ENCODE peak calls at places on chromosomes 4 and X, in four cellular contexts. One of them, this sample, is unnamed.

GRCh38 chr4:150149381-150149780 is 71.1 kb downstream of the DCLK2 start:
- DNase-seq in CD4-positive, alpha-beta memory T cell: no peak
- DNase-seq in fibroblast of pulmonary artery: peak
- DNase-seq in IMR-90: no peak
- DNase-seq in this sample: peak

GRCh38 chrX:8323356-8323755 is 141.3 kb upstream of the VCX3B start:
- DNase-seq in IMR-90: no peak
- DNase-seq in fibroblast of pulmonary artery: no peak
- DNase-seq in CD4-positive, alpha-beta memory T cell: no peak
- DNase-seq in this sample: no peak

GRCh38 chrX:38768079-38768478 is 33.2 kb upstream of the MID1IP1 start:
- DNase-seq in IMR-90: peak
- DNase-seq in CD4-positive, alpha-beta memory T cell: peak
- DNase-seq in fibroblast of pulmonary artery: peak
- DNase-seq in this sample: peak

GRCh38 chr4:3671571-3672464 is 94.4 kb upstream of the ADRA2C start:
- DNase-seq in CD4-positive, alpha-beta memory T cell: no peak
- DNase-seq in IMR-90: peak
- DNase-seq in fibroblast of pulmonary artery: no peak
- DNase-seq in this sample: no peak

GRCh38 chrX:49264460-49264859 is at the start of gene FOXP3:
- DNase-seq in IMR-90: no peak
- DNase-seq in fibroblast of pulmonary artery: no peak
- DNase-seq in CD4-positive, alpha-beta memory T cell: no peak
- DNase-seq in this sample: no peak

GRCh38 chrX:23773601-23774175 is 9.3 kb upstream of the SAT1 start:
- DNase-seq in IMR-90: no peak
- DNase-seq in fibroblast of pulmonary artery: no peak
- DNase-seq in CD4-positive, alpha-beta memory T cell: peak
- DNase-seq in this sample: no peak

GRCh38 chrX:29661290-29661689 is 554.1 kb upstream of the MAGEB2 start:
- DNase-seq in fibroblast of pulmonary artery: peak
- DNase-seq in IMR-90: peak
- DNase-seq in CD4-positive, alpha-beta memory T cell: no peak
- DNase-seq in this sample: no peak

GRCh38 chr4:184019084-184019483 is 114.0 kb downstream of the STOX2 start:
- DNase-seq in CD4-positive, alpha-beta memory T cell: no peak
- DNase-seq in IMR-90: peak
- DNase-seq in fibroblast of pulmonary artery: peak
- DNase-seq in this sample: no peak

GRCh38 chr4:56129431-56129861 is 180.7 kb downstream of the CEP135 start:
- DNase-seq in IMR-90: no peak
- DNase-seq in fibroblast of pulmonary artery: peak
- DNase-seq in CD4-positive, alpha-beta memory T cell: no peak
- DNase-seq in this sample: no peak

GRCh38 chr4:3250438-3250955 is 1.5 kb downstream of the MSANTD1 start:
- DNase-seq in IMR-90: no peak
- DNase-seq in CD4-positive, alpha-beta memory T cell: no peak
- DNase-seq in fibroblast of pulmonary artery: no peak
- DNase-seq in this sample: no peak

GRCh38 chrX:130419263-130419662 is 17.5 kb downstream of the RBMX2 start:
- DNase-seq in CD4-positive, alpha-beta memory T cell: no peak
- DNase-seq in IMR-90: no peak
- DNase-seq in fibroblast of pulmonary artery: no peak
- DNase-seq in this sample: no peak

GRCh38 chrX:33001107-33001506 is 210.2 kb downstream of the DMD start:
- DNase-seq in CD4-positive, alpha-beta memory T cell: no peak
- DNase-seq in IMR-90: no peak
- DNase-seq in fibroblast of pulmonary artery: no peak
- DNase-seq in this sample: no peak

GRCh38 chr4:2432991-2433530 is 14.3 kb downstream of the CFAP99 start:
- DNase-seq in IMR-90: peak
- DNase-seq in fibroblast of pulmonary artery: peak
- DNase-seq in CD4-positive, alpha-beta memory T cell: no peak
- DNase-seq in this sample: no peak

GRCh38 chr4:33625762-33626161 is 2618.6 kb downstream of the ARAP2 start:
- DNase-seq in CD4-positive, alpha-beta memory T cell: no peak
- DNase-seq in IMR-90: no peak
- DNase-seq in fibroblast of pulmonary artery: peak
- DNase-seq in this sample: no peak

GRCh38 chr4:158793021-158793420 is 24.2 kb downstream of the FNIP2 start:
- DNase-seq in CD4-positive, alpha-beta memory T cell: no peak
- DNase-seq in IMR-90: no peak
- DNase-seq in fibroblast of pulmonary artery: no peak
- DNase-seq in this sample: no peak

GRCh38 chr4:1233641-1234277 is 15.2 kb downstream of the CTBP1 start:
- DNase-seq in IMR-90: peak
- DNase-seq in fibroblast of pulmonary artery: peak
- DNase-seq in CD4-positive, alpha-beta memory T cell: no peak
- DNase-seq in this sample: no peak

GRCh38 chr4:7003176-7003878 is 39.8 kb upstream of the TADA2B start:
- DNase-seq in fibroblast of pulmonary artery: no peak
- DNase-seq in IMR-90: no peak
- DNase-seq in CD4-positive, alpha-beta memory T cell: no peak
- DNase-seq in this sample: no peak

GRCh38 chr4:136818811-136819210 is 713.5 kb downstream of the PCDH18 start:
- DNase-seq in fibroblast of pulmonary artery: peak
- DNase-seq in CD4-positive, alpha-beta memory T cell: no peak
- DNase-seq in IMR-90: peak
- DNase-seq in this sample: no peak

GRCh38 chr4:58465031-58465430 is 1354.8 kb upstream of the IGFBP7 start:
- DNase-seq in fibroblast of pulmonary artery: no peak
- DNase-seq in CD4-positive, alpha-beta memory T cell: no peak
- DNase-seq in IMR-90: no peak
- DNase-seq in this sample: no peak

GRCh38 chr4:38805530-38806145 is 1.0 kb upstream of the TLR1 start:
- DNase-seq in fibroblast of pulmonary artery: peak
- DNase-seq in IMR-90: no peak
- DNase-seq in CD4-positive, alpha-beta memory T cell: no peak
- DNase-seq in this sample: no peak

GRCh38 chr4:22055954-22056353 is 107.4 kb upstream of the KCNIP4 start:
- DNase-seq in CD4-positive, alpha-beta memory T cell: no peak
- DNase-seq in IMR-90: no peak
- DNase-seq in fibroblast of pulmonary artery: no peak
- DNase-seq in this sample: no peak

GRCh38 chrX:20693071-20693470 is 426.4 kb upstream of the RPS6KA3 start:
- DNase-seq in fibroblast of pulmonary artery: no peak
- DNase-seq in IMR-90: no peak
- DNase-seq in CD4-positive, alpha-beta memory T cell: no peak
- DNase-seq in this sample: peak

GRCh38 chr4:123823244-123823643 is 426.6 kb downstream of the SPRY1 start:
- DNase-seq in fibroblast of pulmonary artery: no peak
- DNase-seq in CD4-positive, alpha-beta memory T cell: no peak
- DNase-seq in IMR-90: no peak
- DNase-seq in this sample: no peak

GRCh38 chrX:141278306-141278705 is 36.0 kb upstream of the SPANXC start:
- DNase-seq in CD4-positive, alpha-beta memory T cell: peak
- DNase-seq in fibroblast of pulmonary artery: peak
- DNase-seq in IMR-90: peak
- DNase-seq in this sample: no peak

GRCh38 chr4:72496119-72496518 is 72.9 kb downstream of the ADAMTS3 start:
- DNase-seq in IMR-90: no peak
- DNase-seq in fibroblast of pulmonary artery: no peak
- DNase-seq in CD4-positive, alpha-beta memory T cell: no peak
- DNase-seq in this sample: no peak

GRCh38 chr4:124640037-124640730 is 72.3 kb downstream of the ANKRD50 start:
- DNase-seq in fibroblast of pulmonary artery: peak
- DNase-seq in IMR-90: peak
- DNase-seq in CD4-positive, alpha-beta memory T cell: no peak
- DNase-seq in this sample: peak

GRCh38 chr4:24763631-24764302 is 31.6 kb upstream of the SOD3 start:
- DNase-seq in CD4-positive, alpha-beta memory T cell: no peak
- DNase-seq in IMR-90: peak
- DNase-seq in fibroblast of pulmonary artery: peak
- DNase-seq in this sample: no peak

GRCh38 chr4:6625256-6625655 is 15.2 kb upstream of the MRFAP1 start:
- DNase-seq in CD4-positive, alpha-beta memory T cell: no peak
- DNase-seq in IMR-90: no peak
- DNase-seq in fibroblast of pulmonary artery: no peak
- DNase-seq in this sample: no peak

GRCh38 chr4:121053601-121054143 is 18.7 kb downstream of the NDNF start:
- DNase-seq in IMR-90: no peak
- DNase-seq in CD4-positive, alpha-beta memory T cell: no peak
- DNase-seq in fibroblast of pulmonary artery: peak
- DNase-seq in this sample: no peak

GRCh38 chr4:185912779-185913178 is 100.8 kb upstream of the SORBS2 start:
- DNase-seq in CD4-positive, alpha-beta memory T cell: no peak
- DNase-seq in IMR-90: no peak
- DNase-seq in fibroblast of pulmonary artery: no peak
- DNase-seq in this sample: no peak

GRCh38 chr4:70177117-70177516 is 18.4 kb upstream of the ODAM start:
- DNase-seq in CD4-positive, alpha-beta memory T cell: no peak
- DNase-seq in IMR-90: no peak
- DNase-seq in fibroblast of pulmonary artery: no peak
- DNase-seq in this sample: no peak

GRCh38 chr4:6621556-6621927 is 18.9 kb upstream of the MRFAP1 start:
- DNase-seq in CD4-positive, alpha-beta memory T cell: no peak
- DNase-seq in fibroblast of pulmonary artery: no peak
- DNase-seq in IMR-90: no peak
- DNase-seq in this sample: no peak

GRCh38 chrX:21963736-21964135 is 23.2 kb downstream of the SMS start:
- DNase-seq in CD4-positive, alpha-beta memory T cell: no peak
- DNase-seq in IMR-90: peak
- DNase-seq in fibroblast of pulmonary artery: peak
- DNase-seq in this sample: no peak

GRCh38 chr4:103091601-103092223 is 7.9 kb downstream of the BDH2 start:
- DNase-seq in fibroblast of pulmonary artery: peak
- DNase-seq in IMR-90: peak
- DNase-seq in CD4-positive, alpha-beta memory T cell: peak
- DNase-seq in this sample: no peak

GRCh38 chrX:47145408-47146120 is 543 bp downstream of the RBM10 start:
- DNase-seq in fibroblast of pulmonary artery: no peak
- DNase-seq in CD4-positive, alpha-beta memory T cell: no peak
- DNase-seq in IMR-90: no peak
- DNase-seq in this sample: no peak

GRCh38 chr4:107333518-107333917 is 297.4 kb upstream of the DKK2 start:
- DNase-seq in CD4-positive, alpha-beta memory T cell: no peak
- DNase-seq in IMR-90: no peak
- DNase-seq in fibroblast of pulmonary artery: no peak
- DNase-seq in this sample: no peak

GRCh38 chr4:180860136-180860720 is 1383.0 kb upstream of the TENM3 start:
- DNase-seq in IMR-90: no peak
- DNase-seq in CD4-positive, alpha-beta memory T cell: no peak
- DNase-seq in fibroblast of pulmonary artery: no peak
- DNase-seq in this sample: no peak

GRCh38 chr4:89152972-89153371 is 41.6 kb downstream of the TIGD2 start:
- DNase-seq in CD4-positive, alpha-beta memory T cell: no peak
- DNase-seq in IMR-90: no peak
- DNase-seq in fibroblast of pulmonary artery: no peak
- DNase-seq in this sample: no peak

GRCh38 chrX:51860679-51861078 is 32.7 kb upstream of the MAGED1 start:
- DNase-seq in CD4-positive, alpha-beta memory T cell: no peak
- DNase-seq in fibroblast of pulmonary artery: peak
- DNase-seq in IMR-90: peak
- DNase-seq in this sample: no peak

GRCh38 chr4:83110970-83111369 is 3.6 kb downstream of the PLAC8 start:
- DNase-seq in IMR-90: no peak
- DNase-seq in fibroblast of pulmonary artery: no peak
- DNase-seq in CD4-positive, alpha-beta memory T cell: no peak
- DNase-seq in this sample: no peak
- H3K4me3 ChIP-seq in IMR-90: no peak
- H3K4me3 ChIP-seq in fibroblast of pulmonary artery: no peak
- H3K4me3 ChIP-seq in CD4-positive, alpha-beta memory T cell: no peak
- H3K4me3 ChIP-seq in this sample: no peak

GRCh38 chr4:37759833-37760232 is 66.7 kb upstream of the PGM2 start:
- DNase-seq in fibroblast of pulmonary artery: no peak
- DNase-seq in IMR-90: no peak
- DNase-seq in CD4-positive, alpha-beta memory T cell: no peak
- DNase-seq in this sample: no peak
- H3K4me3 ChIP-seq in fibroblast of pulmonary artery: no peak
- H3K4me3 ChIP-seq in IMR-90: no peak
- H3K4me3 ChIP-seq in CD4-positive, alpha-beta memory T cell: no peak
- H3K4me3 ChIP-seq in this sample: no peak

DNA sequence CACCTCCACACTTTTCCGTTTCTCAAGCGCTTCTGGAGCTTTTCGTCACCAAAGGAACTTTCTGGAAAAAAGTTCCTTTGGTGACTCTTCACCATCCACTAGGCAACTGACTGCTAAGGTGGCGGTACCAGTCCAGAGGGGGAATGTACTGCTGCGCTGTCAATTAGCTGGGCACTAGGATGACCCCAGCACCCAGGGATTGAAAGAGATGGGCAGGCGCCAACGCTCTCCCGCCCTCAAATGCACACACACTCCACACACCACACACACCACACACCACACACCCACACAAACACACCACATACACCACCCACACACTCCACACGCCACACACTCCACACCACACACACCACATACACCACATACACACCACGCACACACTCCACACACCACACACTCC is 10.4 kb downstream of the PRDM8 start:
- DNase-seq in CD4-positive, alpha-beta memory T cell: no peak
- DNase-seq in fibroblast of pulmonary artery: no peak
- DNase-seq in IMR-90: no peak
- DNase-seq in this sample: no peak
- H3K4me3 ChIP-seq in CD4-positive, alpha-beta memory T cell: no peak
- H3K4me3 ChIP-seq in fibroblast of pulmonary artery: no peak
- H3K4me3 ChIP-seq in IMR-90: no peak
- H3K4me3 ChIP-seq in this sample: no peak

GRCh38 chrX:118226060-118226428 is 109.4 kb upstream of the KLHL13 start:
- DNase-seq in fibroblast of pulmonary artery: peak
- DNase-seq in CD4-positive, alpha-beta memory T cell: no peak
- DNase-seq in IMR-90: no peak
- DNase-seq in this sample: no peak
- H3K4me3 ChIP-seq in fibroblast of pulmonary artery: no peak
- H3K4me3 ChIP-seq in CD4-positive, alpha-beta memory T cell: no peak
- H3K4me3 ChIP-seq in IMR-90: no peak
- H3K4me3 ChIP-seq in this sample: no peak

GRCh38 chr4:73870778-73871177 is 1.6 kb downstream of the CXCL1 start:
- DNase-seq in fibroblast of pulmonary artery: peak
- DNase-seq in IMR-90: no peak
- DNase-seq in CD4-positive, alpha-beta memory T cell: no peak
- DNase-seq in this sample: no peak
- H3K4me3 ChIP-seq in fibroblast of pulmonary artery: peak
- H3K4me3 ChIP-seq in IMR-90: no peak
- H3K4me3 ChIP-seq in CD4-positive, alpha-beta memory T cell: no peak
- H3K4me3 ChIP-seq in this sample: no peak